ENCODE peak calls at places on chromosomes 12 and 14, in eight cellular contexts. O is A549, J is cardiac muscle cell, N is cardiac fibroblast, E is tibial artery, Q is brain microvascular endothelial cell, W is AG10803, A is fibroblast of the aortic adventitia. L is an unnamed sample.
A peak's percentile ranks its signal among the peaks of the same experiment; 100 is the strongest.

GRCh38 chr12:130965668-130966067 is 12.0 kb downstream of the ADGRD1 start:
- DNase-seq in O (no peak), J (peak; percentile 52), A (peak; percentile 30), Q (no peak), W (peak; percentile 40), N (peak; percentile 46), E (no peak), L (no peak)

GRCh38 chr12:47717443-47718193 is 7.7 kb downstream of the ENDOU start:
- DNase-seq in J (peak; percentile 93), Q (peak; percentile 77), A (peak; percentile 94), W (peak; percentile 88), O (peak; percentile 83), E (peak; percentile 87), N (peak; percentile 91), L (no peak)

GRCh38 chr14:50667491-50668007 is 557 bp downstream of the SAV1 start:
- DNase-seq in E (no peak), O (no peak), W (no peak), N (no peak), A (no peak), J (no peak), Q (no peak), L (no peak)

GRCh38 chr14:66105819-66106218 is 380.4 kb upstream of the CCDC196 start:
- DNase-seq in N (peak; percentile 73), W (peak; percentile 63), E (no peak), Q (peak; percentile 1), J (peak; percentile 58), A (peak; percentile 82), O (no peak), L (peak; percentile 7)

GRCh38 chr14:63051966-63052365 is 6.7 kb upstream of the KCNH5 start:
- DNase-seq in O (no peak), J (no peak), Q (no peak), N (no peak), A (no peak), W (no peak), E (no peak), L (no peak)

GRCh38 chr14:72801841-72802587 is 91.9 kb downstream of the DPF3 start:
- DNase-seq in O (no peak), N (no peak), E (no peak), A (peak; percentile 12), W (no peak), Q (no peak), J (no peak), L (no peak)

GRCh38 chr12:32089156-32089950 is 17.3 kb upstream of the BICD1 start:
- DNase-seq in Q (no peak), W (peak; percentile 25), N (no peak), E (no peak), O (no peak), A (no peak), J (no peak), L (no peak)

GRCh38 chr14:99514552-99515300 is 33.5 kb downstream of the CCNK start:
- DNase-seq in E (no peak), Q (no peak), N (no peak), J (no peak), W (no peak), O (no peak), A (no peak), L (no peak)

GRCh38 chr14:54774824-54775223 is 127.8 kb downstream of the GCH1 start:
- DNase-seq in A (no peak), E (no peak), J (no peak), O (no peak), W (no peak), N (no peak), Q (no peak), L (no peak)

GRCh38 chr14:54775486-54776100 is 127.0 kb downstream of the GCH1 start:
- DNase-seq in Q (no peak), O (no peak), A (no peak), W (no peak), N (no peak), J (no peak), E (no peak), L (no peak)

GRCh38 chr14:54772451-54772881 is 130.2 kb downstream of the GCH1 start:
- DNase-seq in W (peak; percentile 71), E (no peak), A (peak; percentile 55), Q (no peak), O (no peak), J (peak; percentile 54), N (peak; percentile 88), L (no peak)

GRCh38 chr14:54771411-54772027 is 131.1 kb downstream of the GCH1 start:
- DNase-seq in Q (no peak), J (no peak), E (no peak), N (no peak), W (no peak), O (no peak), A (no peak), L (no peak)

DNA sequence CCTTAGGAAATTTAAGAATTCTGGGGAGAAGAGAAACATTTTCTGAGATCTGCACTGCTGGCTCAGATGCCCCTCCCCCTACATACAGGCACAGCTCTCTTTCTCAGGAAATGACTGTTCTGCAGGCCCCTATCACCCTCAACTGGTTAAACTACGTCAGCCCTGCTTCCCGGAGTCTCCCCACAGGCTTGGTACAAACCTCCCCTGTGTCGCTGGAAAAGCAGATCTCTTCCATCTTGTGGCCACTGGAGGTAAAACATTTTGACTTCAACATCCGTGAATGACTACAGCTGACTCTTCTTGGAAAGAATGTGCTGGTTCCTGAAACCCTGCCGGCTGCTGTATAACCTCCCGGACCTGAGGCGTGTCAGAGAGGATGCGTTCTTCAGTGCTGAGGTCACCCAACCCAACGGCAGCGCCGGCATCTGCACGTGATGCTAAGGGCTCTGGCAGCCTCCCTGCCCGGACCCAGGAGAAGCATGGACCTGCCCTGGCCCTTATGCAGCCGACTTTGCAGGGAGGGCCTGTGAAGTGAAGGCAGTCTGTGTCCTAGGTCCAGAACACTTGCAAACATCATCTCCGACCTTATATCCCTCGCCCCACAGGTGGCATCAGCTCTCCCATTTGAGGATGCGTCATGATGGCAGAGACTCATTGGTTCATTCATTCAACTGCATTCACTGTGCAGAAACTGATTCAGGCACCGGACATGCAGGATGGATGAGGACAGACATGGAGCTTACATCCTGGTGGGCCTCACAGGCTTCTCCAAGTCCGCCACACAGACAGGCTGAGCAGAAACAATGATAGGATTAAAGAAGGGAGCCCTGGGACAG is 129.2 kb downstream of the GCH1 start:
- DNase-seq in J (peak; percentile 100), E (peak; percentile 85), W (peak; percentile 99), A (peak; percentile 100), Q (peak; percentile 99), N (peak; percentile 100), O (peak; percentile 97), L (peak; percentile 99)
- TF ChIP-seq CTCF in J (peak; percentile 70), E (peak; percentile 90), W (peak; percentile 80), A (peak; percentile 72), Q (peak; percentile 78), N (peak; percentile 73), O (peak; percentile 63), L (peak; percentile 73)

DNA sequence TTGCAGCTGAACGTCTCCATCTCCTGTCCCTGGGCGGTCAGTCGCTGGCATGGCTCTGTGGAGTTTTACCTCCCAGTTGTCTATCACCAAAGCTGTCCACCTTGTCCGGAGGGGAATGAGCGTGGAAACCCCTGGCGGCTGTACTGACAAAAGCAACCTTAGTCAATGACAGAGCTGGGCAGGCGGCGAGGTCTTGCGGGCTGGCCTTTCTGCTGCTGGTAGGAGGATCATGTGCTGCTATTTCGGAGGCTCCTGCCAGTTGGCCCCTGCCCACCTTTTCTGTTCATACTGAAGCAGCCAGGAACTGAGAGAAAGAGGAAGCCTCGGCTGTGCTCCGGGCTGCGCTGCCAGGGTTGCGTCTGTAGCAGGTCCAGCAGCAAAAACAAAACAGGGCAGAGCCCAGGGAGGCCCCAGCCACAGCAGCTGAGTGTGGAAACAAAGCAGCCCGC is 57.7 kb downstream of the HMGA2 start:
- DNase-seq in E (peak; percentile 91), A (peak; percentile 96), Q (no peak), J (peak; percentile 91), O (no peak), N (peak; percentile 61), W (peak; percentile 80), L (no peak)
- H3K4me3 ChIP-seq in E (peak overlapping the region; percentile 46), A (peak overlapping the region; percentile 62), Q (peak overlapping the region; percentile 9), J (no peak overlapping the region), O (no peak overlapping the region), N (peak overlapping the region; percentile 49), W (peak overlapping the region; percentile 60), L (no peak overlapping the region)

DNA sequence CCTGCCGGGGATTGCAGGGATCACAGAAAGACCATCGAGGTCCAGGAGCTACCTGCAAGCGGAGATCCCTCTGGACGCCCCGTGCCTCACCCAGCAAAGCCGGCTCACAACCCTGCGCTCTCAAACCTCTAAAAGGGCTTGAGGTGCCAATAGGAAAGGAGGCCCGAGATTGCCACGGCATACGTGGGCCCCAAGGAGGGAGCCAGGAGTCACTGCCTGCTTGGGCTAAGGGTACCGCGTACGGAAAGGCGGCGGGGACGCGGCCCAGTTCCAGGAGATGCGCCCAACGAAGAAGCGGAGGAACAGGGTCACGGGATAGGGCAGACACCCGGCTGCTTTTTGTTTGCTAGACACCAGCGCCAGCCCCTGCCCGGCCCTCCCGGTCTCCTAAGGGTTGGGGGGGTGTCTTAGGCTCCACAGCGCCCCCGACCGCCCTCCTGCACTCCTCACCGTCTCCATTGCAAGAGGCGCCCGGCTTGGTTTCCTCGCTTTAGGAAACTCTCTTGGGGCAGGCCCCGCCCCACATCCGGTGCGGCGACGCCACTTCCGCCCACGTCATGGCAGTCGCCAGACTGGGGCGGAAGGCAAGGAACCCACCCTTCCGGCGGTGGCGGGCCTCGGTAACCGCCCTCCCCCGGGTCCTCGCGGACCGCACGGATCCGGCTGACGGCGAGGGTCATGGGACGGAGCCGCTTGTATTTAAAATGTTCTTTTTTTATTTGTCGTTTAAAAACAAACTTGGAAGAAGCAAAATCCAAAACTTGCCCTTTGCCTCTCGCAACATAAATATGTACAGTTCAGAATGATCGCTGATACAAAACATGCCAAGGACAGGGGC is at the start of gene PRKAG1:
- DNase-seq in A (peak; percentile 96), E (peak; percentile 95), N (peak; percentile 98), Q (peak; percentile 91), W (peak; percentile 97), J (peak; percentile 99), O (peak; percentile 98), L (peak; percentile 77)
- TF ChIP-seq CTCF in A (peak; percentile 64), E (peak; percentile 40), N (peak; percentile 51), Q (peak; percentile 74), W (peak; percentile 57), J (peak; percentile 60), O (peak; percentile 59), L (peak; percentile 76)

GRCh38 chr12:108566452-108566851 is 4.1 kb downstream of the ISCU start:
- DNase-seq in A (no peak), J (no peak), E (no peak), N (no peak), O (no peak), W (no peak), Q (no peak), L (no peak)

GRCh38 chr12:108567388-108567787 is 5.0 kb downstream of the ISCU start:
- DNase-seq in J (peak; percentile 15), A (no peak), N (no peak), E (peak; percentile 51), W (no peak), Q (no peak), O (no peak), L (no peak)

GRCh38 chr12:108564724-108565123 is 2.3 kb downstream of the ISCU start:
- DNase-seq in J (no peak), N (no peak), A (peak; percentile 46), O (no peak), W (no peak), Q (no peak), E (no peak), L (no peak)

GRCh38 chr12:108567974-108568652 is 5.7 kb downstream of the ISCU start:
- DNase-seq in N (no peak), E (no peak), W (no peak), J (no peak), Q (no peak), O (no peak), A (no peak), L (no peak)

DNA sequence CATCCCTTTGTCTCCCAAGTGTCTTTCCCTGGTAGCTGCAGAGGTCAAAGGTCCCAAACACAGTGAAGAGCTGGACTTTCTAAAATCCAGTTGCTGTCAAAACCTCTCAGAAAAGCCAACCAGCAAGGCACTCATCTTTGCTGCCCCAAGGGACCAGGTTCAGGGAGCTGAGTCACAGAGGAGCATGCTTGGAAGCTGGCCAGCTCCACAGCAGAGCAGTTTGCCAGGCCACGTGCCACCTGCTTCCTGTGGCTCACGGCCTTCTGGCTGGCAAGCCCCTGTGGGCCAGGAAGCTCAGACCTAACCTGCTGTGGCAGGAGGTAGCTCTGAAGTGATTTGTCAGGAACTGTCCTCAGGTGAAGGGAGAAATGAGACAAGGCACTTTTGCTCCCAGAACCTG is 3.6 kb downstream of the ISCU start:
- DNase-seq in W (peak; percentile 85), J (peak; percentile 76), N (peak; percentile 92), E (peak; percentile 70), Q (peak; percentile 58), O (peak; percentile 78), A (peak; percentile 80), L (no peak)
- H3K4me3 ChIP-seq in W (no peak overlapping the region), J (no peak overlapping the region), N (no peak overlapping the region), E (no peak overlapping the region), Q (no peak overlapping the region), O (no peak overlapping the region), A (no peak overlapping the region), L (no peak overlapping the region)